ENCODE peak calls at places on chromosomes 1 and 21, in seven cellular contexts. G, B, W, Z, P, H and O are unnamed samples.

GRCh38 chr1:58815680-58816071 is 31.8 kb upstream of the JUN start:
- DNase-seq in G (peak; percentile 34), B (no peak), P (peak; percentile 66), W (no peak), H (no peak), Z (no peak), O (no peak)

GRCh38 chr21:45618846-45619485 is 24.6 kb upstream of the PCBP3 start:
- DNase-seq in Z (peak; percentile 9), B (no peak), H (no peak), G (no peak), P (no peak), W (no peak), O (no peak)

GRCh38 chr1:151494741-151495281 is 16.4 kb upstream of the CGN start:
- DNase-seq in Z (peak; percentile 78), G (no peak), P (peak; percentile 44), W (no peak), H (no peak), B (peak; percentile 79), O (no peak)

GRCh38 chr1:32180186-32181060 is 948 bp downstream of the TXLNA start:
- DNase-seq in P (peak; percentile 32), G (peak; percentile 41), B (peak; percentile 68), H (no peak), Z (peak; percentile 50), W (peak; percentile 24), O (peak; percentile 44)

GRCh38 chr1:115838805-115839705 is 1.9 kb downstream of the NHLH2 start:
- DNase-seq in W (no peak), P (no peak), Z (peak; percentile 14), B (no peak), G (no peak), H (no peak), O (peak; percentile 19)

GRCh38 chr1:171788696-171789095 is 7.2 kb downstream of the METTL13 start:
- DNase-seq in Z (peak; percentile 87), G (no peak), W (no peak), H (no peak), B (peak; percentile 75), P (no peak), O (no peak)

GRCh38 chr21:35028451-35028757 is 20.7 kb downstream of the RUNX1 start:
- DNase-seq in P (no peak), G (no peak), B (no peak), Z (no peak), H (no peak), W (no peak), O (no peak)

GRCh38 chr1:100545855-100546254 is 7.9 kb downstream of the GPR88 start:
- DNase-seq in P (no peak), W (no peak), G (no peak), B (no peak), Z (no peak), H (no peak), O (no peak)

GRCh38 chr1:91730781-91731732 is 154.9 kb downstream of the TGFBR3 start:
- DNase-seq in W (peak; percentile 74), B (peak; percentile 87), G (no peak), Z (peak; percentile 79), P (peak; percentile 29), H (no peak), O (peak; percentile 33)

GRCh38 chr1:155218854-155219591 is 10.5 kb downstream of the MTX1 start:
- DNase-seq in W (peak; percentile 84), B (peak; percentile 79), H (no peak), G (no peak), Z (peak; percentile 44), P (peak; percentile 62), O (no peak)

GRCh38 chr1:15454256-15454655 is 2.3 kb upstream of the CELA2A start:
- DNase-seq in B (peak; percentile 65), P (no peak), H (no peak), W (no peak), Z (peak; percentile 80), G (no peak), O (no peak)

GRCh38 chr1:155186266-155186954 is 12.8 kb downstream of the TRIM46 start:
- DNase-seq in P (no peak), B (no peak), Z (no peak), G (no peak), H (no peak), W (no peak), O (no peak)

GRCh38 chr21:27422435-27422834 is 455.5 kb upstream of the ADAMTS5 start:
- DNase-seq in B (no peak), P (no peak), H (no peak), Z (peak; percentile 18), W (no peak), G (no peak), O (no peak)

GRCh38 chr1:151199860-151200581 is 1.7 kb downstream of the PIP5K1A start:
- DNase-seq in G (no peak), P (peak; percentile 54), H (no peak), B (peak; percentile 90), W (peak; percentile 33), Z (peak; percentile 94), O (no peak)

GRCh38 chr21:33478858-33479678 is 706 bp downstream of the TMEM50B start:
- DNase-seq in G (peak; percentile 39), B (peak; percentile 39), H (no peak), W (no peak), Z (peak; percentile 27), P (peak; percentile 18), O (peak; percentile 31)

GRCh38 chr1:207316622-207317510 is 4.6 kb upstream of the CD55 start:
- DNase-seq in G (no peak), P (no peak), Z (no peak), B (peak; percentile 82), H (no peak), W (no peak), O (no peak)

GRCh38 chr1:29592731-29593130 is 356.4 kb downstream of the PTPRU start:
- DNase-seq in Z (no peak), G (no peak), W (no peak), B (no peak), P (no peak), H (no peak), O (no peak)

GRCh38 chr1:95380909-95381308 is 146.9 kb downstream of the RWDD3 start:
- DNase-seq in Z (no peak), B (no peak), H (no peak), G (no peak), W (no peak), P (no peak), O (no peak)

GRCh38 chr1:214933375-214933774 is 149.2 kb upstream of the KCNK2 start:
- DNase-seq in Z (no peak), B (no peak), G (no peak), P (no peak), W (no peak), H (no peak), O (no peak)
- TF ChIP-seq CTCF in Z (no peak), B (no peak), G (no peak), P (no peak), W (no peak), H (no peak), O (no peak)

GRCh38 chr1:37479255-37480124 is 5.1 kb downstream of the ZC3H12A start:
- DNase-seq in G (peak; percentile 94), P (peak; percentile 86), H (peak; percentile 85), W (peak; percentile 77), Z (peak; percentile 88), B (peak; percentile 85), O (peak; percentile 68)
- H3K4me1 ChIP-seq in G (peaks cover 25% of the 10 kb centered on the region), P (peaks cover 58% of the 10 kb centered on the region), H (peaks cover 43% of the 10 kb centered on the region), W (peaks cover 56% of the 10 kb centered on the region), Z (peaks cover 34% of the 10 kb centered on the region), B (peaks cover 8% of the 10 kb centered on the region), O (peaks cover 47% of the 10 kb centered on the region)

DNA sequence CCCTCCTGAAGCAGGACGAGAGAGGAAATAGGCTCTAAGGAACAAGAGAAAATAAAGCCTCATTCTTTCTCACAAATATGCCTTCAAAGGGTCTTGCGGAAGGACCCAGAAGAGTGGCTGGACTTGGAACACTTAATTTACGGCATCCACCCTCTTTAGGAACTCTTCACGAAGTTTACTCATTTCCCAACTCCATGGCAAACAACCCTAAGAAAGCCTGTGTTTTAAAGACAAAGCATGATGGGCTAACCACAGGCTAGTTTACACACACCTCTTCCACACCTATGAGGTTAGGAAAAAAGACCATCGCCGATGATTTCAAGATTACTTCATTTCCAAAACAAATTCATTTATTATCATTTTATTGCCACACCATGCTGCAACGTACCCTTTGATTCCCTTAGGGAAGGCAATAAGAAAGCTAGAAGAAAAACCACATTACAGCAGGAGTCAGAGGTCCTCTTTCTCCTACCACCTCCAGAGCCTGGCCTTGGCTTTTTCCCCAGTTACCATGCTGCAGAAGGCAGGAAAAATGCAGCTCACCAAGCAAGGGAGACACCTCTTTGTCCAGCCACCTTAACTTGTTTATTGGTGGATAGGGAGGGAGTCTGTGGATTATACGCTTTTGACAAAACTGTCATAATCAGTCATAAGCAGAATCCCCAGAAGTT is 29.6 kb downstream of the CHI3L2 start:
- DNase-seq in W (no peak), H (no peak), P (no peak), B (no peak), G (no peak), Z (no peak), O (no peak)
- H3K4me3 ChIP-seq in W (no peak overlapping the region), H (no peak overlapping the region), P (no peak overlapping the region), B (no peak overlapping the region), G (no peak overlapping the region), Z (no peak overlapping the region), O (no peak overlapping the region)

GRCh38 chr1:237672748-237673147 is 218.0 kb downstream of the ZP4 start:
- DNase-seq in Z (no peak), H (no peak), W (no peak), B (peak; percentile 16), P (peak; percentile 36), G (no peak), O (no peak)
- TF ChIP-seq CTCF in Z (no peak), H (no peak), W (no peak), B (peak; percentile 14), P (peak; percentile 38), G (no peak), O (no peak)

GRCh38 chr1:26352338-26352679 is 1.6 kb downstream of the CRYBG2 start:
- DNase-seq in Z (no peak), H (no peak), W (no peak), G (no peak), P (no peak), B (no peak), O (no peak)
- H3K4me1 ChIP-seq in Z (no peaks in the 10 kb centered on the region), H (no peaks in the 10 kb centered on the region), W (no peaks in the 10 kb centered on the region), G (no peaks in the 10 kb centered on the region), P (peaks cover 66% of the 10 kb centered on the region), B (peaks cover 10% of the 10 kb centered on the region), O (peaks cover 9% of the 10 kb centered on the region)

GRCh38 chr1:114153621-114154145 is at the start of gene SYT6:
- DNase-seq in Z (no peak), W (no peak), G (no peak), P (no peak), B (no peak), H (no peak), O (no peak)

GRCh38 chr1:114154963-114155322 is 1.3 kb upstream of the SYT6 start:
- DNase-seq in B (peak; percentile 17), P (no peak), H (no peak), W (no peak), G (no peak), Z (peak; percentile 26), O (no peak)

GRCh38 chr1:114154146-114154962 is 685 bp upstream of the SYT6 start:
- DNase-seq in G (no peak), B (peak; percentile 37), P (no peak), Z (peak; percentile 29), W (no peak), H (no peak), O (no peak)

GRCh38 chr1:114152211-114153050 is 1.2 kb downstream of the SYT6 start:
- DNase-seq in B (peak; percentile 54), H (no peak), P (peak; percentile 1), Z (peak; percentile 37), G (no peak), W (no peak), O (peak; percentile 49)

GRCh38 chr1:114153051-114153620 is 533 bp downstream of the SYT6 start:
- DNase-seq in W (no peak), Z (no peak), H (no peak), G (no peak), P (no peak), B (no peak), O (no peak)
- H3K4me3 ChIP-seq in W (peak overlapping the region; percentile 34), Z (no peak overlapping the region), H (peak overlapping the region; percentile 72), G (no peak overlapping the region), P (peak overlapping the region; percentile 53), B (peak overlapping the region; percentile 45), O (peak overlapping the region; percentile 54)

GRCh38 chr1:26820784-26821269 is 5.7 kb upstream of the ZDHHC18 start:
- DNase-seq in W (no peak), G (peak; percentile 57), H (no peak), Z (no peak), B (no peak), P (no peak), O (no peak)
- TF ChIP-seq CTCF in W (no peak), G (peak; percentile 5), H (no peak), Z (no peak), B (peak; percentile 13), P (no peak), O (no peak)